ENCODE peak calls at places on chromosomes 5 and 9, in nine cellular contexts. I is H4, R is omental fat pad, G is GM19239, T is WERI-Rb-1, F is pulmonary artery endothelial cell, U is NAMALWA, V is cardiac muscle cell, L is brain microvascular endothelial cell. K is an unnamed sample.

GRCh38 chr9:93189369-93190132 is 5.6 kb downstream of the WNK2 start:
- DNase-seq in I (no peak), R (no peak), G (no peak), T (no peak), F (no peak), U (no peak), V (no peak), L (no peak), K (no peak)

GRCh38 chr9:95822583-95823431 is 52.7 kb upstream of the ERCC6L2 start:
- DNase-seq in I (peak; percentile 96), R (no peak), G (peak; percentile 46), T (no peak), F (no peak), U (no peak), V (peak; percentile 85), L (peak; percentile 89), K (no peak)

GRCh38 chr5:150636391-150637244 is 3.8 kb upstream of the SYNPO start:
- DNase-seq in I (peak; percentile 86), R (peak; percentile 70), G (no peak), T (no peak), F (peak; percentile 46), U (no peak), V (peak; percentile 76), L (peak; percentile 67), K (no peak)

GRCh38 chr5:143946821-143947220 is 134.9 kb downstream of the HMHB1 start:
- DNase-seq in I (no peak), R (no peak), G (no peak), T (no peak), F (no peak), U (no peak), V (no peak), L (no peak), K (no peak)

GRCh38 chr9:91162784-91163440 is 198.8 kb downstream of the AUH start:
- DNase-seq in I (peak; percentile 73), R (no peak), G (peak; percentile 66), T (no peak), F (no peak), U (no peak), V (peak; percentile 31), L (no peak), K (no peak)

GRCh38 chr9:98917691-98918487 is 25.8 kb upstream of the COL15A1 start:
- DNase-seq in I (no peak), R (no peak), G (no peak), T (peak; percentile 4), F (no peak), U (no peak), V (peak; percentile 26), L (no peak), K (no peak)

GRCh38 chr9:83598487-83598886 is 24.5 kb upstream of the IDNK start:
- DNase-seq in I (no peak), R (no peak), G (no peak), T (no peak), F (no peak), U (no peak), V (peak; percentile 79), L (no peak), K (no peak)

GRCh38 chr9:137506274-137506673 is 43.9 kb downstream of the PNPLA7 start:
- DNase-seq in I (no peak), R (no peak), G (no peak), T (no peak), F (no peak), U (no peak), V (no peak), L (no peak), K (no peak)

GRCh38 chr5:173323121-173323798 is 5.0 kb downstream of the STC2 start:
- DNase-seq in I (no peak), R (no peak), G (no peak), T (no peak), F (no peak), U (no peak), V (no peak), L (no peak), K (no peak)

GRCh38 chr9:119318371-119318770 is 50.9 kb downstream of the BRINP1 start:
- DNase-seq in I (no peak), R (no peak), G (no peak), T (no peak), F (no peak), U (no peak), V (no peak), L (no peak), K (peak; percentile 74)

GRCh38 chr9:15576350-15577050 is 23.7 kb downstream of the CCDC171 start:
- DNase-seq in I (no peak), R (no peak), G (no peak), T (no peak), F (no peak), U (no peak), V (peak; percentile 13), L (no peak), K (no peak)

GRCh38 chr5:172524573-172525021 is 70.3 kb upstream of the SH3PXD2B start:
- DNase-seq in I (no peak), R (no peak), G (no peak), T (no peak), F (no peak), U (no peak), V (no peak), L (no peak), K (no peak)

GRCh38 chr5:40619406-40619805 is 60.3 kb upstream of the PTGER4 start:
- DNase-seq in I (no peak), R (no peak), G (no peak), T (no peak), F (no peak), U (no peak), V (no peak), L (peak; percentile 14), K (no peak)

GRCh38 chr9:133824106-133824801 is 86.1 kb upstream of the SARDH start:
- DNase-seq in I (no peak), R (no peak), G (no peak), T (no peak), F (no peak), U (no peak), V (no peak), L (no peak), K (no peak)

GRCh38 chr9:110668528-110669167 is at the start of gene MUSK:
- DNase-seq in I (no peak), R (no peak), G (no peak), T (no peak), F (no peak), U (no peak), V (no peak), L (no peak), K (no peak)

GRCh38 chr9:108803666-108804065 is 52.1 kb downstream of the ACTL7B start:
- DNase-seq in I (no peak), R (no peak), G (no peak), T (no peak), F (no peak), U (no peak), V (no peak), L (no peak), K (no peak)

K was measured in breast epithelium.